ENCODE peak calls at places on chromosomes 16 and 17, in five cellular contexts. E is tibial artery, S is uterus, Y is Peyer's patch, U is A673. V is an unnamed sample. For H3K27me3 and H3K9me3, the result is how much of the 10 kb centered on the place peaks cover.

GRCh38 chr17:82382933-82383255 is 11.3 kb downstream of the UTS2R start:
- DNase-seq in E (no peak), S (no peak), Y (no peak), U (no peak), V (no peak)

GRCh38 chr16:27369806-27370205 is 32.2 kb upstream of the IL21R start:
- DNase-seq in E (no peak), S (no peak), Y (peak), U (no peak), V (no peak)

GRCh38 chr17:73705594-73705993 is 61.3 kb upstream of the SDK2 start:
- DNase-seq in E (no peak), S (no peak), Y (no peak), U (peak), V (no peak)

GRCh38 chr16:23131036-23131435 is 18.2 kb downstream of the USP31 start:
- DNase-seq in E (no peak), S (no peak), Y (no peak), U (no peak), V (no peak)

GRCh38 chr17:20244671-20245070 is 222.7 kb downstream of the LGALS9B start:
- DNase-seq in E (no peak), S (no peak), Y (no peak), U (no peak), V (no peak)

GRCh38 chr16:88298166-88298881 is 84.4 kb upstream of the ZNF469 start:
- DNase-seq in E (peak), S (no peak), Y (no peak), U (no peak), V (peak)

GRCh38 chr16:19066988-19067348 is 446 bp upstream of the COQ7 start:
- DNase-seq in E (no peak), S (no peak), Y (no peak), U (no peak), V (no peak)

GRCh38 chr16:46638947-46639925 is 18.1 kb upstream of the SHCBP1 start:
- DNase-seq in E (no peak), S (no peak), Y (no peak), U (no peak), V (no peak)

GRCh38 chr17:6023452-6023851 is 46.7 kb upstream of the WSCD1 start:
- DNase-seq in E (no peak), S (no peak), Y (no peak), U (no peak), V (no peak)

GRCh38 chr17:82414548-82415281 is 3.4 kb upstream of the HEXD start:
- DNase-seq in E (peak), S (peak), Y (peak), U (peak), V (no peak)

GRCh38 chr16:66687906-66688625 is 8.5 kb downstream of the CMTM4 start:
- DNase-seq in E (no peak), S (no peak), Y (peak), U (peak), V (no peak)

GRCh38 chr17:76691379-76692191 is 19.2 kb downstream of the MXRA7 start:
- DNase-seq in E (no peak), S (no peak), Y (no peak), U (no peak), V (no peak)

GRCh38 chr17:15414502-15415348 is 52.7 kb downstream of the CDRT4 start:
- DNase-seq in E (no peak), S (no peak), Y (no peak), U (no peak), V (no peak)

GRCh38 chr17:56815711-56816110 is 18.0 kb downstream of the C17orf67 start:
- DNase-seq in E (no peak), S (no peak), Y (no peak), U (no peak), V (no peak)

GRCh38 chr17:81305051-81305630 is 10.0 kb upstream of the SLC38A10 start:
- DNase-seq in E (no peak), S (no peak), Y (no peak), U (no peak), V (no peak)

GRCh38 chr17:64399071-64399766 is 8.6 kb upstream of the PECAM1 start:
- DNase-seq in E (no peak), S (no peak), Y (no peak), U (no peak), V (no peak)

GRCh38 chr17:73989671-73990070 is 213.8 kb upstream of the RPL38 start:
- DNase-seq in E (no peak), S (no peak), Y (no peak), U (no peak), V (no peak)

GRCh38 chr17:72832306-72832705 is 260.2 kb downstream of the SLC39A11 start:
- DNase-seq in E (no peak), S (no peak), Y (no peak), U (no peak), V (no peak)

GRCh38 chr16:10949424-10949970 is 5.1 kb downstream of the CLEC16A start:
- DNase-seq in E (no peak), S (no peak), Y (peak), U (peak), V (no peak)

GRCh38 chr16:2460916-2461315 is 1.0 kb downstream of the TEDC2 start:
- DNase-seq in E (no peak), S (no peak), Y (no peak), U (no peak), V (no peak)

GRCh38 chr16:19227643-19228042 is 57.9 kb upstream of the CLEC19A start:
- DNase-seq in E (no peak), S (no peak), Y (no peak), U (no peak), V (no peak)

GRCh38 chr17:49439305-49439672 is 24.6 kb upstream of the PHB1 start:
- DNase-seq in E (no peak), S (no peak), Y (no peak), U (no peak), V (no peak)

GRCh38 chr16:23124315-23124714 is 24.9 kb downstream of the USP31 start:
- DNase-seq in E (no peak), S (no peak), Y (no peak), U (peak), V (no peak)

GRCh38 chr17:67422887-67423286 is 45.8 kb downstream of the PITPNC1 start:
- DNase-seq in E (no peak), S (no peak), Y (peak), U (peak), V (no peak)

GRCh38 chr17:21677911-21678310 is 14.4 kb upstream of the KCNJ18 start:
- DNase-seq in E (no peak), S (peak), Y (peak), U (no peak), V (no peak)

GRCh38 chr17:80242505-80242904 is 18.1 kb upstream of the RNF213 start:
- DNase-seq in E (no peak), S (no peak), Y (no peak), U (no peak), V (no peak)

GRCh38 chr17:42517516-42517915 is 18.5 kb upstream of the NAGLU start:
- DNase-seq in E (peak), S (peak), Y (peak), U (peak), V (peak)

GRCh38 chr16:71929048-71929447 is 33.7 kb downstream of the IST1 start:
- DNase-seq in E (no peak), S (no peak), Y (no peak), U (no peak), V (no peak)

GRCh38 chr17:8489841-8490240 is 54.2 kb downstream of the NDEL1 start:
- DNase-seq in E (no peak), S (no peak), Y (no peak), U (no peak), V (no peak)

GRCh38 chr16:16014329-16015224 is 65.2 kb downstream of the ABCC1 start:
- DNase-seq in E (peak), S (peak), Y (no peak), U (peak), V (peak)

GRCh38 chr17:43720311-43721060 is 38.1 kb downstream of the SOST start:
- DNase-seq in E (peak), S (peak), Y (peak), U (peak), V (peak)

GRCh38 chr16:68444058-68444657 is 4.2 kb downstream of the SMPD3 start:
- DNase-seq in E (no peak), S (no peak), Y (peak), U (peak), V (no peak)

GRCh38 chr16:58488531-58488930 is 11.4 kb upstream of the NDRG4 start:
- DNase-seq in E (no peak), S (no peak), Y (no peak), U (no peak), V (no peak)

GRCh38 chr16:28067604-28068382 is 4.3 kb upstream of the GSG1L start:
- DNase-seq in E (no peak), S (no peak), Y (no peak), U (no peak), V (no peak)

GRCh38 chr16:90077757-90078593 is 844 bp upstream of the PRDM7 start:
- DNase-seq in E (no peak), S (no peak), Y (peak), U (peak), V (no peak)

GRCh38 chr16:14392960-14393359 is 237.1 kb downstream of the PARN start:
- DNase-seq in E (no peak), S (no peak), Y (no peak), U (no peak), V (no peak)

GRCh38 chr17:45170976-45171337 is 9.3 kb downstream of the HEXIM2 start:
- DNase-seq in E (peak), S (peak), Y (peak), U (no peak), V (peak)

GRCh38 chr17:30346211-30346831 is 12.5 kb upstream of the TMIGD1 start:
- DNase-seq in E (no peak), S (no peak), Y (no peak), U (no peak), V (no peak)

GRCh38 chr17:46971647-46972300 is 7.3 kb downstream of the RPRML start:
- DNase-seq in E (no peak), S (no peak), Y (no peak), U (no peak), V (no peak)
- H3K27me3 ChIP-seq in E (under half), S (under half), Y (under half), U (under half), V (under half)

DNA sequence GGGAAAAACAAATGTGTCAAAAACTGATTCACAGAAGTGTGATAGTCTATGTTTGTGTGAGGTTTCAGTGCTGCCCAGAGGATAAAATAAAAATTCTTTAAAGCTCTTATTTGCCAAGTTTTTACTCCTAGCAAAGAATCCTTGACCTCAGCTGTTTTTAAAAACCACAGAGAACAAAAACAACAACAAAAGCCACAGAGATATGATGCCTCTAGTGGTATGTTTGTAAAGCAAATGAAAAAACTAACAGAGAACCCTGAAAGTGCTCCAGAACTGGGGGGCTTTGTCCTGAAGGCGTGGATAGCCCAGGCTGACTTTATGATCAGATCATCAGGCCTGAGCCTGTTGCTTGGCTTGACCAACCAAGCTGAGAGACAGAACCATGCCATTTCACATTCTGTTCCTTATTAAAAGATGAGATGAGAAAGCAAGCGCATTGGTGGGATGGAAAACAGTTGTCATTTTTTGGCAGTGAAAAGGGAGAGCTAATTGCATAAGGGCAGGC is 411.1 kb downstream of the CPPED1 start:
- DNase-seq in E (peak), S (peak), Y (peak), U (no peak), V (no peak)
- TF ChIP-seq CTCF in E (no peak), S (peak), Y (no peak), U (peak), V (no peak)

GRCh38 chr16:35724551-35724950 is 2265.1 kb downstream of the TP53TG3F start:
- DNase-seq in E (no peak), S (no peak), Y (no peak), U (no peak), V (no peak)
- H3K9me3 ChIP-seq in E (under half), S (under half), Y (under half), U (half or more), V (under half)

GRCh38 chr16:49283376-49284049 is 1.9 kb upstream of the CBLN1 start:
- DNase-seq in E (no peak), S (no peak), Y (no peak), U (no peak), V (no peak)
- H3K27me3 ChIP-seq in E (half or more), S (half or more), Y (under half), U (half or more), V (under half)

DNA sequence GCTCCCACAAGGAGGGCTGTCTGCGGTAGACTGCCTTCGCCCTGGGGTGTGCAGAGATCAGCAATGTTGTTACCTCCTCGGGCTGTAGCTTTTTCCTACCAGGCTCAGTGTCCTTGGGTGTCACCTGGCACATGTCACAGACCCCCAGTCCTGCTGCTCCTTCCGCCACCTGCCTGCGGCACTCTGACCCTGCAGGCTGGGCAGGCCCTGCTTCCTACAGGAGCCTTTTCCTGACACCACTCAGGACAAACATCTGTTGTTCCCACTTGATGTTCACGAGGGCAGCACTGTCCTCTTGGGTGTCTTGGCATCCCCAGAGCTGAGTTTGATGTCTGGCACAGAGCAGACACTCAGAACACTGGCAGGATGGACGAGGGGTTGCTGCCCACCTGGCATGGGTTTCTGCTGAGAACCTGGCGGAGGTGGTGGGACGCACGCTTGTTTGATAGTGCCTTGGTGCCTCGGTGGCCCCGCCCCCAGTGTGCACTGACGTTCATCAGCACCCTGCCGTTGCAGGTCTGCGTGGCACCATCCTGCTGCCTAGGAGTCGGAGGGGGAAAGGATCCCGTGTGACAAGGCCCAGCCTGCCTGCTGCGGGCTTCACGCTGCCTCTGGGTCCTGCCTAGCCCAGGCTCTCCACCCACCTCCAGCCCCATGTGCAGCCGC is 26.7 kb upstream of the NUDT16L1 start:
- DNase-seq in E (no peak), S (no peak), Y (no peak), U (no peak), V (no peak)
- TF ChIP-seq CTCF in E (no peak), S (no peak), Y (no peak), U (no peak), V (no peak)